ENCODE peak calls at places on chromosomes 1 and 21, in nine cellular contexts. One of them, this sample, is unnamed. For H3K4me1, the result is how much of the 10 kb centered on the place peaks cover.

GRCh38 chr21:45110873-45111624 is 36.7 kb downstream of the ADARB1 start:
- DNase-seq in SJSA1: no peak
- DNase-seq in adrenal gland: no peak
- DNase-seq in OCI-LY7: peak
- DNase-seq in heart left ventricle: no peak
- DNase-seq in psoas muscle: no peak
- DNase-seq in heart right ventricle: no peak
- DNase-seq in CD4-positive, CD25-positive, alpha-beta regulatory T cell: no peak
- DNase-seq in fibroblast of lung: no peak
- DNase-seq in this sample: no peak

GRCh38 chr1:184535191-184535970 is 148.6 kb downstream of the C1orf21 start:
- DNase-seq in OCI-LY7: no peak
- DNase-seq in CD4-positive, CD25-positive, alpha-beta regulatory T cell: no peak
- DNase-seq in adrenal gland: no peak
- DNase-seq in heart right ventricle: no peak
- DNase-seq in psoas muscle: no peak
- DNase-seq in SJSA1: no peak
- DNase-seq in heart left ventricle: no peak
- DNase-seq in fibroblast of lung: peak
- DNase-seq in this sample: peak

GRCh38 chr1:115478933-115479551 is 141.0 kb upstream of the NGF start:
- DNase-seq in fibroblast of lung: no peak
- DNase-seq in adrenal gland: no peak
- DNase-seq in CD4-positive, CD25-positive, alpha-beta regulatory T cell: no peak
- DNase-seq in psoas muscle: no peak
- DNase-seq in heart left ventricle: no peak
- DNase-seq in OCI-LY7: no peak
- DNase-seq in heart right ventricle: peak
- DNase-seq in SJSA1: no peak
- DNase-seq in this sample: no peak

GRCh38 chr1:218351617-218352438 is 6.7 kb downstream of the TGFB2 start:
- DNase-seq in CD4-positive, CD25-positive, alpha-beta regulatory T cell: no peak
- DNase-seq in adrenal gland: peak
- DNase-seq in heart left ventricle: peak
- DNase-seq in psoas muscle: no peak
- DNase-seq in OCI-LY7: no peak
- DNase-seq in SJSA1: no peak
- DNase-seq in heart right ventricle: no peak
- DNase-seq in fibroblast of lung: peak
- DNase-seq in this sample: peak

GRCh38 chr1:6470132-6471085 is 4.4 kb upstream of the TNFRSF25 start:
- DNase-seq in adrenal gland: no peak
- DNase-seq in fibroblast of lung: no peak
- DNase-seq in heart right ventricle: no peak
- DNase-seq in heart left ventricle: no peak
- DNase-seq in psoas muscle: no peak
- DNase-seq in CD4-positive, CD25-positive, alpha-beta regulatory T cell: no peak
- DNase-seq in OCI-LY7: no peak
- DNase-seq in SJSA1: no peak
- DNase-seq in this sample: no peak

GRCh38 chr1:36988741-36989193 is 45.5 kb downstream of the GRIK3 start:
- DNase-seq in CD4-positive, CD25-positive, alpha-beta regulatory T cell: no peak
- DNase-seq in heart right ventricle: no peak
- DNase-seq in OCI-LY7: no peak
- DNase-seq in psoas muscle: no peak
- DNase-seq in fibroblast of lung: no peak
- DNase-seq in heart left ventricle: no peak
- DNase-seq in adrenal gland: no peak
- DNase-seq in SJSA1: no peak
- DNase-seq in this sample: no peak

GRCh38 chr1:4396571-4396970 is 257.8 kb upstream of the AJAP1 start:
- DNase-seq in heart left ventricle: no peak
- DNase-seq in psoas muscle: no peak
- DNase-seq in fibroblast of lung: no peak
- DNase-seq in SJSA1: no peak
- DNase-seq in OCI-LY7: no peak
- DNase-seq in adrenal gland: no peak
- DNase-seq in heart right ventricle: no peak
- DNase-seq in CD4-positive, CD25-positive, alpha-beta regulatory T cell: no peak
- DNase-seq in this sample: no peak

GRCh38 chr1:62435231-62436038 is 1.4 kb upstream of the USP1 start:
- DNase-seq in heart left ventricle: no peak
- DNase-seq in SJSA1: no peak
- DNase-seq in adrenal gland: peak
- DNase-seq in psoas muscle: no peak
- DNase-seq in CD4-positive, CD25-positive, alpha-beta regulatory T cell: peak
- DNase-seq in heart right ventricle: no peak
- DNase-seq in fibroblast of lung: no peak
- DNase-seq in OCI-LY7: no peak
- DNase-seq in this sample: no peak

GRCh38 chr1:84711091-84711490 is 20.8 kb upstream of the SSX2IP start:
- DNase-seq in OCI-LY7: no peak
- DNase-seq in CD4-positive, CD25-positive, alpha-beta regulatory T cell: no peak
- DNase-seq in heart left ventricle: no peak
- DNase-seq in SJSA1: no peak
- DNase-seq in adrenal gland: no peak
- DNase-seq in psoas muscle: no peak
- DNase-seq in heart right ventricle: no peak
- DNase-seq in fibroblast of lung: peak
- DNase-seq in this sample: no peak

GRCh38 chr1:177928194-177928593 is 41.7 kb downstream of the SEC16B start:
- DNase-seq in adrenal gland: no peak
- DNase-seq in fibroblast of lung: peak
- DNase-seq in SJSA1: peak
- DNase-seq in psoas muscle: no peak
- DNase-seq in CD4-positive, CD25-positive, alpha-beta regulatory T cell: no peak
- DNase-seq in heart left ventricle: no peak
- DNase-seq in heart right ventricle: no peak
- DNase-seq in OCI-LY7: no peak
- DNase-seq in this sample: no peak

GRCh38 chr1:46246548-46247432 is 773 bp upstream of the RAD54L start:
- DNase-seq in SJSA1: peak
- DNase-seq in adrenal gland: peak
- DNase-seq in OCI-LY7: peak
- DNase-seq in CD4-positive, CD25-positive, alpha-beta regulatory T cell: no peak
- DNase-seq in fibroblast of lung: peak
- DNase-seq in psoas muscle: peak
- DNase-seq in heart left ventricle: peak
- DNase-seq in heart right ventricle: peak
- DNase-seq in this sample: peak

GRCh38 chr1:5509664-5510452 is 482.4 kb downstream of the NPHP4 start:
- DNase-seq in psoas muscle: peak
- DNase-seq in CD4-positive, CD25-positive, alpha-beta regulatory T cell: peak
- DNase-seq in fibroblast of lung: peak
- DNase-seq in OCI-LY7: peak
- DNase-seq in heart left ventricle: peak
- DNase-seq in SJSA1: peak
- DNase-seq in heart right ventricle: peak
- DNase-seq in adrenal gland: peak
- DNase-seq in this sample: peak

GRCh38 chr1:246005067-246005466 is 502.0 kb downstream of the SMYD3 start:
- DNase-seq in CD4-positive, CD25-positive, alpha-beta regulatory T cell: no peak
- DNase-seq in heart left ventricle: no peak
- DNase-seq in adrenal gland: no peak
- DNase-seq in psoas muscle: no peak
- DNase-seq in OCI-LY7: no peak
- DNase-seq in SJSA1: peak
- DNase-seq in fibroblast of lung: peak
- DNase-seq in heart right ventricle: no peak
- DNase-seq in this sample: peak

GRCh38 chr1:40318476-40318875 is 1.4 kb upstream of the COL9A2 start:
- DNase-seq in psoas muscle: no peak
- DNase-seq in heart right ventricle: no peak
- DNase-seq in fibroblast of lung: no peak
- DNase-seq in adrenal gland: no peak
- DNase-seq in heart left ventricle: no peak
- DNase-seq in SJSA1: no peak
- DNase-seq in OCI-LY7: no peak
- DNase-seq in CD4-positive, CD25-positive, alpha-beta regulatory T cell: no peak
- DNase-seq in this sample: no peak

GRCh38 chr1:65630855-65631254 is 161.8 kb upstream of the PDE4B start:
- DNase-seq in adrenal gland: no peak
- DNase-seq in psoas muscle: no peak
- DNase-seq in SJSA1: no peak
- DNase-seq in OCI-LY7: no peak
- DNase-seq in CD4-positive, CD25-positive, alpha-beta regulatory T cell: no peak
- DNase-seq in heart right ventricle: no peak
- DNase-seq in heart left ventricle: no peak
- DNase-seq in fibroblast of lung: peak
- DNase-seq in this sample: peak

GRCh38 chr1:228307218-228308023 is 99.2 kb downstream of the TRIM11 start:
- DNase-seq in SJSA1: no peak
- DNase-seq in fibroblast of lung: no peak
- DNase-seq in heart left ventricle: peak
- DNase-seq in heart right ventricle: peak
- DNase-seq in OCI-LY7: no peak
- DNase-seq in adrenal gland: peak
- DNase-seq in CD4-positive, CD25-positive, alpha-beta regulatory T cell: no peak
- DNase-seq in psoas muscle: no peak
- DNase-seq in this sample: no peak

GRCh38 chr1:65068202-65069011 is 79.6 kb upstream of the AK4 start:
- DNase-seq in CD4-positive, CD25-positive, alpha-beta regulatory T cell: peak
- DNase-seq in adrenal gland: no peak
- DNase-seq in heart right ventricle: no peak
- DNase-seq in fibroblast of lung: no peak
- DNase-seq in SJSA1: peak
- DNase-seq in OCI-LY7: peak
- DNase-seq in heart left ventricle: no peak
- DNase-seq in psoas muscle: no peak
- DNase-seq in this sample: peak

GRCh38 chr1:25192154-25192553 is 40.1 kb downstream of the SYF2 start:
- DNase-seq in psoas muscle: no peak
- DNase-seq in heart left ventricle: no peak
- DNase-seq in CD4-positive, CD25-positive, alpha-beta regulatory T cell: no peak
- DNase-seq in heart right ventricle: no peak
- DNase-seq in SJSA1: no peak
- DNase-seq in fibroblast of lung: no peak
- DNase-seq in adrenal gland: no peak
- DNase-seq in OCI-LY7: no peak
- DNase-seq in this sample: no peak

GRCh38 chr1:230308039-230308438 is 118.1 kb downstream of the PGBD5 start:
- DNase-seq in OCI-LY7: no peak
- DNase-seq in adrenal gland: peak
- DNase-seq in CD4-positive, CD25-positive, alpha-beta regulatory T cell: no peak
- DNase-seq in heart right ventricle: peak
- DNase-seq in psoas muscle: peak
- DNase-seq in SJSA1: no peak
- DNase-seq in heart left ventricle: peak
- DNase-seq in fibroblast of lung: peak
- DNase-seq in this sample: peak

DNA sequence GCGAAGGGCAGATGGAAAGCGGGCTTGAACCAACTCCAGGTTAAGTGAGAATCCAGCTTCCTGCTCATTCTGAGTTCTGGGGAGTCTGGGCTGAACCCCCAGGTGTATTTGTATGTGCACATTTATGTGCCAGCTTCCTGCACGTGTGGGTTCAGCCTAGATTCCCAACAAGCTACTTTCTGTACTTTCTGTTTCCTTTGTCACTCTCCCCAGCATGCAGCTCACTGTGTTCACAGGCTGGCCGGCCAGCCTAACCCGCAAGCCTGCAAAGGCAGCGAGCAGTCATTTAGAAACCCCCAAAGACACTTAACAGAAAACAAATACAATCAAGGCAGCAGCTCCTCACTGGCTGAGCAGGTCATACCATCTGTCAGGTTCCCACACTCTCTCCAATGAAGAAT is 1.2 kb upstream of the IL19 start:
- DNase-seq in CD4-positive, CD25-positive, alpha-beta regulatory T cell: peak
- DNase-seq in heart left ventricle: no peak
- DNase-seq in OCI-LY7: no peak
- DNase-seq in heart right ventricle: no peak
- DNase-seq in SJSA1: no peak
- DNase-seq in psoas muscle: no peak
- DNase-seq in fibroblast of lung: no peak
- DNase-seq in adrenal gland: no peak
- DNase-seq in this sample: no peak
- H3K4me1 ChIP-seq in CD4-positive, CD25-positive, alpha-beta regulatory T cell: half or more
- H3K4me1 ChIP-seq in heart left ventricle: under half
- H3K4me1 ChIP-seq in OCI-LY7: under half
- H3K4me1 ChIP-seq in heart right ventricle: under half
- H3K4me1 ChIP-seq in SJSA1: under half
- H3K4me1 ChIP-seq in psoas muscle: under half
- H3K4me1 ChIP-seq in fibroblast of lung: under half
- H3K4me1 ChIP-seq in adrenal gland: under half
- H3K4me1 ChIP-seq in this sample: under half

DNA sequence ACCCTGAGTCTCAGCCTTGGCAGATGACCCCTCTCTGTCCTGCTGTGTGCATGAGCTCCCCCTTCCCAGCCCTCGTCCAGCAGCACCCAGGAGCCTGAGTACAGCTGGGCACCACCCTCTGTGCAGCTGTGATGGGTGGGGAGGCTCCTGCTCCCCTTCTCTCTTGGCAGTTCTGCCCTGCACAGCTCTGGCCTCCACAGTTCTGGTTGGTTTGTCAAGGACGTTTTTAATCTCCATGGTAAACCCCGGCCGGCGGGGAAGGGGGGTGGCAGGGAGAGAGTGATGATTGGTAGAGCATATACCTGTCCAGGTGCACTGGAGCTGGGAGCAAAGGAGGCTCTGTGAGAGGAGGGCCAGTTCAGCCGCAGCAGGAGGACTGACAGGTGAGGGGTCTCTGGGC is at the start of gene CLCNKA:
- DNase-seq in psoas muscle: no peak
- DNase-seq in CD4-positive, CD25-positive, alpha-beta regulatory T cell: no peak
- DNase-seq in OCI-LY7: no peak
- DNase-seq in heart right ventricle: no peak
- DNase-seq in heart left ventricle: no peak
- DNase-seq in adrenal gland: peak
- DNase-seq in SJSA1: no peak
- DNase-seq in fibroblast of lung: no peak
- DNase-seq in this sample: no peak
- H3K4me1 ChIP-seq in psoas muscle: under half
- H3K4me1 ChIP-seq in CD4-positive, CD25-positive, alpha-beta regulatory T cell: under half
- H3K4me1 ChIP-seq in OCI-LY7: under half
- H3K4me1 ChIP-seq in heart right ventricle: under half
- H3K4me1 ChIP-seq in heart left ventricle: under half
- H3K4me1 ChIP-seq in adrenal gland: under half
- H3K4me1 ChIP-seq in SJSA1: under half
- H3K4me1 ChIP-seq in fibroblast of lung: under half
- H3K4me1 ChIP-seq in this sample: under half

DNA sequence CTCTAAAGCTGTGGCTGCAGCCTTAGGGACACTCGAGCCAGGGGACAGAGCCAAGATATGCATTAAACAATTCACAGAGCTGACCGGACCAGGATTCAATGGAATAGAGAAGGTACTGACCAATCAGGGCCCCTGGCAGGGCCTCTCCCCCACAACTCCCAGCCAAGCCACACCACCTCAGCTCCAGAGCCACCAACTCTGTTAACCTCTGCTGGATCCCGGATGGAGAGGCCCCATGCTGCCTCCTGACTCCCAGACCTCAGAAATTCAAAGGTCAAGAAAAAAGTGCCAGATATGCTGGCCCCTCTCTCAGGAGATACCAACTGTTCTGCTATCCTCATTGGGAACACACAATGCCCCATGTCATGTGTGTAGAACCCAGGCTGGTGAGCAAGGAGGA is 62.1 kb downstream of the CD46 start:
- DNase-seq in SJSA1: no peak
- DNase-seq in heart left ventricle: no peak
- DNase-seq in fibroblast of lung: no peak
- DNase-seq in psoas muscle: no peak
- DNase-seq in CD4-positive, CD25-positive, alpha-beta regulatory T cell: no peak
- DNase-seq in adrenal gland: peak
- DNase-seq in heart right ventricle: no peak
- DNase-seq in OCI-LY7: no peak
- DNase-seq in this sample: no peak
- H3K4me1 ChIP-seq in SJSA1: under half
- H3K4me1 ChIP-seq in heart left ventricle: half or more
- H3K4me1 ChIP-seq in fibroblast of lung: under half
- H3K4me1 ChIP-seq in psoas muscle: half or more
- H3K4me1 ChIP-seq in CD4-positive, CD25-positive, alpha-beta regulatory T cell: under half
- H3K4me1 ChIP-seq in adrenal gland: half or more
- H3K4me1 ChIP-seq in heart right ventricle: half or more
- H3K4me1 ChIP-seq in OCI-LY7: under half
- H3K4me1 ChIP-seq in this sample: half or more

GRCh38 chr1:60904079-60904852 is 178.1 kb upstream of the NFIA start:
- DNase-seq in adrenal gland: no peak
- DNase-seq in heart left ventricle: peak
- DNase-seq in fibroblast of lung: peak
- DNase-seq in SJSA1: no peak
- DNase-seq in OCI-LY7: no peak
- DNase-seq in CD4-positive, CD25-positive, alpha-beta regulatory T cell: no peak
- DNase-seq in heart right ventricle: peak
- DNase-seq in psoas muscle: peak
- DNase-seq in this sample: peak
- H3K4me1 ChIP-seq in adrenal gland: under half
- H3K4me1 ChIP-seq in heart left ventricle: under half
- H3K4me1 ChIP-seq in fibroblast of lung: under half
- H3K4me1 ChIP-seq in SJSA1: under half
- H3K4me1 ChIP-seq in OCI-LY7: under half
- H3K4me1 ChIP-seq in CD4-positive, CD25-positive, alpha-beta regulatory T cell: under half
- H3K4me1 ChIP-seq in heart right ventricle: half or more
- H3K4me1 ChIP-seq in psoas muscle: under half
- H3K4me1 ChIP-seq in this sample: under half